ENCODE peak calls at places on chromosomes 2 and 18, in seven cellular contexts. Y is cardiac septum, K is NCI-H2029, Q is fibroblast of the conjunctiva, P is testis, G is PC-9, F is psoas muscle. B is an unnamed sample.

GRCh38 chr18:12282436-12283039 is 25.5 kb upstream of the TUBB6 start:
- DNase-seq in Y (no peak), K (no peak), Q (peak; percentile 36), P (no peak), G (peak; percentile 28), F (no peak), B (peak; percentile 81)

GRCh38 chr18:49910019-49910418 is 96.7 kb upstream of the ACAA2 start:
- DNase-seq in Y (no peak), K (no peak), Q (no peak), P (no peak), G (no peak), F (no peak), B (no peak)

GRCh38 chr2:63051795-63052333 is 1.2 kb downstream of the OTX1 start:
- DNase-seq in Y (no peak), K (no peak), Q (no peak), P (no peak), G (no peak), F (no peak), B (no peak)

GRCh38 chr2:223050900-223051299 is 1.1 kb upstream of the KCNE4 start:
- DNase-seq in Y (no peak), K (no peak), Q (no peak), P (peak; percentile 18), G (no peak), F (no peak), B (peak; percentile 61)

GRCh38 chr2:106581755-106582430 is 94.7 kb downstream of the CD8B2 start:
- DNase-seq in Y (no peak), K (peak; percentile 19), Q (no peak), P (peak; percentile 69), G (peak; percentile 12), F (peak; percentile 66), B (peak; percentile 59)

GRCh38 chr2:165470351-165470750 is 853 bp downstream of the CSRNP3 start:
- DNase-seq in Y (no peak), K (no peak), Q (no peak), P (no peak), G (no peak), F (no peak), B (no peak)

GRCh38 chr18:48800479-48800876 is 150.3 kb downstream of the SMAD7 start:
- DNase-seq in Y (peak; percentile 44), K (no peak), Q (no peak), P (peak; percentile 3), G (no peak), F (peak; percentile 28), B (no peak)

GRCh38 chr2:52327641-52328040 is 1295.7 kb upstream of the NRXN1 start:
- DNase-seq in Y (no peak), K (no peak), Q (no peak), P (no peak), G (no peak), F (no peak), B (no peak)

GRCh38 chr2:181607629-181608627 is 49.0 kb downstream of the CERKL start:
- DNase-seq in Y (no peak), K (no peak), Q (no peak), P (no peak), G (no peak), F (no peak), B (no peak)

GRCh38 chr18:54323970-54324369 is 33.7 kb downstream of the STARD6 start:
- DNase-seq in Y (no peak), K (no peak), Q (no peak), P (no peak), G (no peak), F (no peak), B (no peak)

GRCh38 chr2:8642332-8643078 is 39.4 kb upstream of the ID2 start:
- DNase-seq in Y (peak; percentile 74), K (no peak), Q (no peak), P (no peak), G (no peak), F (no peak), B (no peak)

GRCh38 chr2:30136729-30137444 is 9.9 kb upstream of the YPEL5 start:
- DNase-seq in Y (no peak), K (no peak), Q (no peak), P (no peak), G (no peak), F (no peak), B (peak; percentile 70)

GRCh38 chr18:77560334-77560970 is 310.8 kb downstream of the GALR1 start:
- DNase-seq in Y (no peak), K (no peak), Q (peak; percentile 33), P (no peak), G (no peak), F (no peak), B (no peak)

GRCh38 chr2:216752855-216753505 is 57.6 kb upstream of the IGFBP5 start:
- DNase-seq in Y (no peak), K (no peak), Q (no peak), P (no peak), G (no peak), F (no peak), B (no peak)

GRCh38 chr2:221517362-221518121 is 54.6 kb downstream of the EPHA4 start:
- DNase-seq in Y (peak; percentile 75), K (peak; percentile 29), Q (peak; percentile 38), P (no peak), G (peak; percentile 94), F (peak; percentile 65), B (peak; percentile 16)

GRCh38 chr2:42907835-42908234 is 115.5 kb upstream of the HAAO start:
- DNase-seq in Y (peak; percentile 33), K (no peak), Q (no peak), P (no peak), G (no peak), F (no peak), B (no peak)

GRCh38 chr2:177669625-177670330 is 277.2 kb downstream of the AGPS start:
- DNase-seq in Y (no peak), K (no peak), Q (no peak), P (no peak), G (no peak), F (no peak), B (no peak)

GRCh38 chr2:290090-290722 is 2.3 kb upstream of the ALKAL2 start:
- DNase-seq in Y (no peak), K (peak; percentile 30), Q (peak; percentile 49), P (peak; percentile 90), G (no peak), F (peak; percentile 83), B (peak; percentile 70)

GRCh38 chr2:128408349-128409305 is 90.0 kb upstream of the HS6ST1 start:
- DNase-seq in Y (peak; percentile 55), K (no peak), Q (peak; percentile 14), P (peak; percentile 14), G (no peak), F (peak; percentile 43), B (peak; percentile 71)

GRCh38 chr18:48814490-48815181 is 136.1 kb downstream of the SMAD7 start:
- DNase-seq in Y (peak; percentile 15), K (no peak), Q (no peak), P (peak; percentile 5), G (no peak), F (peak; percentile 3), B (no peak)

GRCh38 chr2:240430595-240430994 is 4.9 kb upstream of the GPC1 start:
- DNase-seq in Y (peak; percentile 31), K (no peak), Q (no peak), P (peak; percentile 11), G (no peak), F (no peak), B (no peak)

GRCh38 chr2:70354264-70354949 is 52.5 kb upstream of the FAM136A start:
- DNase-seq in Y (no peak), K (no peak), Q (no peak), P (no peak), G (no peak), F (no peak), B (no peak)

GRCh38 chr2:21317131-21317530 is 193.4 kb downstream of the TDRD15 start:
- DNase-seq in Y (no peak), K (peak; percentile 12), Q (peak; percentile 4), P (peak; percentile 85), G (peak; percentile 6), F (peak; percentile 42), B (peak; percentile 1)

GRCh38 chr2:235494716-235495372 is 1.0 kb downstream of the AGAP1 start:
- DNase-seq in Y (no peak), K (no peak), Q (no peak), P (peak; percentile 45), G (peak; percentile 50), F (peak; percentile 73), B (peak; percentile 44)

GRCh38 chr2:129868151-129868550 is 111.3 kb upstream of the RAB6C start:
- DNase-seq in Y (no peak), K (no peak), Q (no peak), P (no peak), G (no peak), F (no peak), B (no peak)

GRCh38 chr2:148103946-148104345 is 83.1 kb downstream of the MBD5 start:
- DNase-seq in Y (no peak), K (no peak), Q (no peak), P (no peak), G (no peak), F (no peak), B (peak; percentile 12)

GRCh38 chr2:636649-637405 is 40.4 kb downstream of the TMEM18 start:
- DNase-seq in Y (no peak), K (peak; percentile 24), Q (peak; percentile 47), P (peak; percentile 90), G (peak; percentile 41), F (peak; percentile 80), B (peak; percentile 27)

GRCh38 chr18:23442958-23443357 is 10.1 kb upstream of the RIOK3 start:
- DNase-seq in Y (no peak), K (no peak), Q (no peak), P (no peak), G (no peak), F (no peak), B (no peak)

GRCh38 chr2:191501390-191502168 is 176.4 kb upstream of the NABP1 start:
- DNase-seq in Y (no peak), K (no peak), Q (peak; percentile 49), P (no peak), G (no peak), F (no peak), B (peak; percentile 63)

GRCh38 chr2:42116195-42117181 is 52.7 kb upstream of the EML4 start:
- DNase-seq in Y (no peak), K (no peak), Q (no peak), P (no peak), G (no peak), F (no peak), B (peak; percentile 60)

GRCh38 chr2:7468448-7468828 is 551.2 kb downstream of the RNF144A start:
- DNase-seq in Y (no peak), K (no peak), Q (no peak), P (no peak), G (no peak), F (no peak), B (no peak)

GRCh38 chr2:137172162-137172561 is 406.8 kb downstream of the THSD7B start:
- DNase-seq in Y (no peak), K (no peak), Q (no peak), P (no peak), G (no peak), F (no peak), B (no peak)